ENCODE peak calls at places on chromosomes 4 and X, in seven cellular contexts. One of them, this sample, is unnamed.

GRCh38 chr4:65791807-65792308 is 121.6 kb upstream of the EPHA5 start:
- DNase-seq in tibial nerve: no peak
- DNase-seq in fibroblast of lung: no peak
- DNase-seq in CD4-positive, alpha-beta T cell: no peak
- DNase-seq in thyroid gland: no peak
- DNase-seq in neural progenitor cell: peak
- DNase-seq in left lung: no peak
- DNase-seq in this sample: no peak

GRCh38 chrX:149513713-149514427 is 8.8 kb upstream of the IDS start:
- DNase-seq in tibial nerve: peak
- DNase-seq in fibroblast of lung: no peak
- DNase-seq in CD4-positive, alpha-beta T cell: no peak
- DNase-seq in thyroid gland: no peak
- DNase-seq in neural progenitor cell: no peak
- DNase-seq in left lung: no peak
- DNase-seq in this sample: no peak

GRCh38 chr4:56434599-56435000 is 815 bp downstream of the PPAT start:
- DNase-seq in tibial nerve: no peak
- DNase-seq in fibroblast of lung: peak
- DNase-seq in CD4-positive, alpha-beta T cell: no peak
- DNase-seq in thyroid gland: no peak
- DNase-seq in neural progenitor cell: peak
- DNase-seq in left lung: no peak
- DNase-seq in this sample: peak

GRCh38 chrX:65668362-65669310 is 1.2 kb downstream of the MSN start:
- DNase-seq in tibial nerve: peak
- DNase-seq in fibroblast of lung: peak
- DNase-seq in CD4-positive, alpha-beta T cell: peak
- DNase-seq in thyroid gland: peak
- DNase-seq in neural progenitor cell: peak
- DNase-seq in left lung: peak
- DNase-seq in this sample: peak

GRCh38 chrX:24676403-24677024 is 17.2 kb upstream of the POLA1 start:
- DNase-seq in tibial nerve: no peak
- DNase-seq in fibroblast of lung: peak
- DNase-seq in CD4-positive, alpha-beta T cell: no peak
- DNase-seq in thyroid gland: peak
- DNase-seq in neural progenitor cell: peak
- DNase-seq in left lung: no peak
- DNase-seq in this sample: peak

GRCh38 chrX:125288343-125288742 is 31.3 kb upstream of the TEX13C start:
- DNase-seq in tibial nerve: no peak
- DNase-seq in fibroblast of lung: no peak
- DNase-seq in CD4-positive, alpha-beta T cell: no peak
- DNase-seq in thyroid gland: no peak
- DNase-seq in neural progenitor cell: no peak
- DNase-seq in left lung: no peak
- DNase-seq in this sample: no peak

GRCh38 chr4:140925417-140925816 is 169.2 kb upstream of the TBC1D9 start:
- DNase-seq in tibial nerve: no peak
- DNase-seq in fibroblast of lung: no peak
- DNase-seq in CD4-positive, alpha-beta T cell: no peak
- DNase-seq in thyroid gland: no peak
- DNase-seq in neural progenitor cell: no peak
- DNase-seq in left lung: no peak
- DNase-seq in this sample: no peak

GRCh38 chr4:185774815-185775684 is 36.9 kb downstream of the SORBS2 start:
- DNase-seq in tibial nerve: no peak
- DNase-seq in fibroblast of lung: peak
- DNase-seq in CD4-positive, alpha-beta T cell: no peak
- DNase-seq in thyroid gland: peak
- DNase-seq in neural progenitor cell: peak
- DNase-seq in left lung: peak
- DNase-seq in this sample: no peak

GRCh38 chr4:105992641-105993305 is 97.5 kb downstream of the NPNT start:
- DNase-seq in tibial nerve: no peak
- DNase-seq in fibroblast of lung: no peak
- DNase-seq in CD4-positive, alpha-beta T cell: no peak
- DNase-seq in thyroid gland: no peak
- DNase-seq in neural progenitor cell: no peak
- DNase-seq in left lung: no peak
- DNase-seq in this sample: no peak

GRCh38 chr4:115770046-115770543 is 656.7 kb upstream of the NDST4 start:
- DNase-seq in tibial nerve: no peak
- DNase-seq in fibroblast of lung: no peak
- DNase-seq in CD4-positive, alpha-beta T cell: no peak
- DNase-seq in thyroid gland: no peak
- DNase-seq in neural progenitor cell: no peak
- DNase-seq in left lung: no peak
- DNase-seq in this sample: no peak

GRCh38 chr4:180134116-180134866 is 2108.9 kb upstream of the TENM3 start:
- DNase-seq in tibial nerve: no peak
- DNase-seq in fibroblast of lung: peak
- DNase-seq in CD4-positive, alpha-beta T cell: no peak
- DNase-seq in thyroid gland: no peak
- DNase-seq in neural progenitor cell: peak
- DNase-seq in left lung: no peak
- DNase-seq in this sample: no peak

GRCh38 chrX:40945366-40945713 is 139.9 kb upstream of the USP9X start:
- DNase-seq in tibial nerve: peak
- DNase-seq in fibroblast of lung: peak
- DNase-seq in CD4-positive, alpha-beta T cell: no peak
- DNase-seq in thyroid gland: no peak
- DNase-seq in neural progenitor cell: no peak
- DNase-seq in left lung: no peak
- DNase-seq in this sample: peak

GRCh38 chrX:8737883-8738282 is 5.9 kb upstream of the ANOS1 start:
- DNase-seq in tibial nerve: no peak
- DNase-seq in fibroblast of lung: no peak
- DNase-seq in CD4-positive, alpha-beta T cell: no peak
- DNase-seq in thyroid gland: no peak
- DNase-seq in neural progenitor cell: no peak
- DNase-seq in left lung: no peak
- DNase-seq in this sample: no peak

GRCh38 chr4:8664031-8664805 is 71.7 kb downstream of the CPZ start:
- DNase-seq in tibial nerve: no peak
- DNase-seq in fibroblast of lung: no peak
- DNase-seq in CD4-positive, alpha-beta T cell: no peak
- DNase-seq in thyroid gland: no peak
- DNase-seq in neural progenitor cell: no peak
- DNase-seq in left lung: peak
- DNase-seq in this sample: no peak

GRCh38 chr4:165668694-165669093 is 204.3 kb upstream of the TLL1 start:
- DNase-seq in tibial nerve: no peak
- DNase-seq in fibroblast of lung: no peak
- DNase-seq in CD4-positive, alpha-beta T cell: no peak
- DNase-seq in thyroid gland: no peak
- DNase-seq in neural progenitor cell: peak
- DNase-seq in left lung: no peak
- DNase-seq in this sample: no peak

GRCh38 chr4:105092356-105092755 is 54.3 kb upstream of the TET2 start:
- DNase-seq in tibial nerve: no peak
- DNase-seq in fibroblast of lung: peak
- DNase-seq in CD4-positive, alpha-beta T cell: no peak
- DNase-seq in thyroid gland: no peak
- DNase-seq in neural progenitor cell: no peak
- DNase-seq in left lung: no peak
- DNase-seq in this sample: peak

GRCh38 chr4:71366776-71367175 is 28.0 kb downstream of the SLC4A4 start:
- DNase-seq in tibial nerve: no peak
- DNase-seq in fibroblast of lung: no peak
- DNase-seq in CD4-positive, alpha-beta T cell: no peak
- DNase-seq in thyroid gland: no peak
- DNase-seq in neural progenitor cell: no peak
- DNase-seq in left lung: no peak
- DNase-seq in this sample: no peak

GRCh38 chr4:166956484-166956883 is 277.8 kb downstream of the SPOCK3 start:
- DNase-seq in tibial nerve: no peak
- DNase-seq in fibroblast of lung: no peak
- DNase-seq in CD4-positive, alpha-beta T cell: no peak
- DNase-seq in thyroid gland: no peak
- DNase-seq in neural progenitor cell: no peak
- DNase-seq in left lung: no peak
- DNase-seq in this sample: no peak

GRCh38 chr4:158578476-158578875 is 56.8 kb downstream of the RXFP1 start:
- DNase-seq in tibial nerve: no peak
- DNase-seq in fibroblast of lung: peak
- DNase-seq in CD4-positive, alpha-beta T cell: no peak
- DNase-seq in thyroid gland: no peak
- DNase-seq in neural progenitor cell: no peak
- DNase-seq in left lung: no peak
- DNase-seq in this sample: peak

GRCh38 chr4:83013931-83014330 is 3.3 kb upstream of the LIN54 start:
- DNase-seq in tibial nerve: no peak
- DNase-seq in fibroblast of lung: no peak
- DNase-seq in CD4-positive, alpha-beta T cell: no peak
- DNase-seq in thyroid gland: no peak
- DNase-seq in neural progenitor cell: no peak
- DNase-seq in left lung: no peak
- DNase-seq in this sample: no peak

GRCh38 chrX:155148724-155149537 is 67.3 kb upstream of the VBP1 start:
- DNase-seq in tibial nerve: peak
- DNase-seq in fibroblast of lung: peak
- DNase-seq in CD4-positive, alpha-beta T cell: no peak
- DNase-seq in thyroid gland: peak
- DNase-seq in neural progenitor cell: peak
- DNase-seq in left lung: no peak
- DNase-seq in this sample: no peak

GRCh38 chrX:21735038-21735752 is 22.7 kb downstream of the SMPX start:
- DNase-seq in tibial nerve: no peak
- DNase-seq in fibroblast of lung: peak
- DNase-seq in CD4-positive, alpha-beta T cell: no peak
- DNase-seq in thyroid gland: no peak
- DNase-seq in neural progenitor cell: no peak
- DNase-seq in left lung: no peak
- DNase-seq in this sample: no peak

DNA sequence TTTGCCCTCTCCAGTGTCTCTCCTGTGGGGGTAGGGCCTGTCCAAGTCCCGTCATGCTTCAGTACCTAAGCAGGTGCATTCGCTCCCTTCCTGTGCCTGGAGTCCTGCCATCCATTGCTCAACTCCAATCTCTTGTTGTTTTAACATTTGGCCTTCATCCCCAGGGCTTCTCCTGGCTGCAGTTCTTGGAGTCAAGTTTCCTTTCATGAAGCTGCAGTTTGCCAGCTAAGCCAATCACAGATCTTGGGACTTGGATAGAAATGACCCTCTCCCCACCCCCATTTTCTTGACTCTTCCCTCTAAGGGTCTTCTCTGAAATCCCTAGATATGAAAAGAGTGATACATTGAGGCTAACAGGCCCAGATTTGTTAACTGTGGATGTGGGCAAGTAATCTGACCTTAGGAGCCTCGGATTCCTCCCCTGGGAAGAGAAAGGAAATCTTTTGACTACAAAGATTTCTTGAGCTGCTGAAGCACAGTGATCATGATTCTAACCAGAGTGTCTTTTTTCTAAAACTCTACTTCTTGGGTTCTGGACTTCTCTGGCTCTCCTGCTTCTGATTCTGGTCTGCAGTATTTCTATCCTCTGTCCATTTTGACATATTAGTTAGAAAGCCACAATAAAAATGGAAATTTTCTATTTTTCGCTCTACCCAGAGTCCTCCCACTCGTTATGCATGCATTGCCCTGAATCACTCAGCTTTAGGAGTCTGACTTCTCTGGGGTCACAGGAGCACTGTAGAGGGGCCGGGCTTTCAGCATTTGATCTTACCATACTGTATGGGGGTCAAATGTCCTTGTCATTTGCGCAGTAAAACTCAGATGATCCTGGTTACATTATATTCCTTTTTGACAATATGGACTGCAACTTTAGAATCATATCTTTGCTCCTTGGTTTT is 61.0 kb downstream of the CHRNA9 start:
- DNase-seq in tibial nerve: peak
- DNase-seq in fibroblast of lung: peak
- DNase-seq in CD4-positive, alpha-beta T cell: no peak
- DNase-seq in thyroid gland: peak
- DNase-seq in neural progenitor cell: peak
- DNase-seq in left lung: peak
- DNase-seq in this sample: peak
- H3K27ac ChIP-seq in tibial nerve: no peak
- H3K27ac ChIP-seq in fibroblast of lung: no peak
- H3K27ac ChIP-seq in CD4-positive, alpha-beta T cell: no peak
- H3K27ac ChIP-seq in thyroid gland: peak
- H3K27ac ChIP-seq in neural progenitor cell: no peak
- H3K27ac ChIP-seq in left lung: peak
- H3K27ac ChIP-seq in this sample: no peak

GRCh38 chr4:76741663-76742020 is 156.3 kb downstream of the SOWAHB start:
- DNase-seq in tibial nerve: no peak
- DNase-seq in fibroblast of lung: no peak
- DNase-seq in CD4-positive, alpha-beta T cell: no peak
- DNase-seq in thyroid gland: no peak
- DNase-seq in neural progenitor cell: no peak
- DNase-seq in left lung: no peak
- DNase-seq in this sample: no peak
- TF ChIP-seq CTCF in tibial nerve: no peak
- TF ChIP-seq CTCF in fibroblast of lung: no peak
- TF ChIP-seq CTCF in CD4-positive, alpha-beta T cell: no peak
- TF ChIP-seq CTCF in thyroid gland: no peak
- TF ChIP-seq CTCF in neural progenitor cell: no peak
- TF ChIP-seq CTCF in left lung: no peak
- TF ChIP-seq CTCF in this sample: no peak

GRCh38 chr4:153413827-153414226 is 52.3 kb upstream of the TMEM131L start:
- DNase-seq in tibial nerve: no peak
- DNase-seq in fibroblast of lung: no peak
- DNase-seq in CD4-positive, alpha-beta T cell: no peak
- DNase-seq in thyroid gland: no peak
- DNase-seq in neural progenitor cell: no peak
- DNase-seq in left lung: no peak
- DNase-seq in this sample: no peak

GRCh38 chr4:153409924-153410501 is 56.1 kb upstream of the TMEM131L start:
- DNase-seq in tibial nerve: no peak
- DNase-seq in fibroblast of lung: peak
- DNase-seq in CD4-positive, alpha-beta T cell: no peak
- DNase-seq in thyroid gland: no peak
- DNase-seq in neural progenitor cell: peak
- DNase-seq in left lung: no peak
- DNase-seq in this sample: no peak

GRCh38 chr4:153409412-153409811 is 56.7 kb upstream of the TMEM131L start:
- DNase-seq in tibial nerve: no peak
- DNase-seq in fibroblast of lung: peak
- DNase-seq in CD4-positive, alpha-beta T cell: no peak
- DNase-seq in thyroid gland: no peak
- DNase-seq in neural progenitor cell: no peak
- DNase-seq in left lung: no peak
- DNase-seq in this sample: no peak

GRCh38 chr4:153407906-153408305 is 58.3 kb upstream of the TMEM131L start:
- DNase-seq in tibial nerve: no peak
- DNase-seq in fibroblast of lung: no peak
- DNase-seq in CD4-positive, alpha-beta T cell: no peak
- DNase-seq in thyroid gland: no peak
- DNase-seq in neural progenitor cell: no peak
- DNase-seq in left lung: no peak
- DNase-seq in this sample: no peak

GRCh38 chr4:153408932-153409331 is 57.2 kb upstream of the TMEM131L start:
- DNase-seq in tibial nerve: no peak
- DNase-seq in fibroblast of lung: peak
- DNase-seq in CD4-positive, alpha-beta T cell: no peak
- DNase-seq in thyroid gland: no peak
- DNase-seq in neural progenitor cell: no peak
- DNase-seq in left lung: no peak
- DNase-seq in this sample: no peak
- H3K27ac ChIP-seq in tibial nerve: no peak
- H3K27ac ChIP-seq in fibroblast of lung: no peak
- H3K27ac ChIP-seq in CD4-positive, alpha-beta T cell: no peak
- H3K27ac ChIP-seq in thyroid gland: no peak
- H3K27ac ChIP-seq in neural progenitor cell: no peak
- H3K27ac ChIP-seq in left lung: no peak
- H3K27ac ChIP-seq in this sample: no peak

GRCh38 chrX:153158319-153158718 is 20.8 kb upstream of the MAGEA1 start:
- DNase-seq in tibial nerve: no peak
- DNase-seq in fibroblast of lung: no peak
- DNase-seq in CD4-positive, alpha-beta T cell: no peak
- DNase-seq in thyroid gland: no peak
- DNase-seq in neural progenitor cell: no peak
- DNase-seq in left lung: no peak
- DNase-seq in this sample: no peak
- TF ChIP-seq CTCF in tibial nerve: no peak
- TF ChIP-seq CTCF in fibroblast of lung: no peak
- TF ChIP-seq CTCF in CD4-positive, alpha-beta T cell: no peak
- TF ChIP-seq CTCF in thyroid gland: no peak
- TF ChIP-seq CTCF in neural progenitor cell: no peak
- TF ChIP-seq CTCF in left lung: no peak
- TF ChIP-seq CTCF in this sample: no peak

This sample was measured in RWPE1.